ENCODE peak calls at places on chromosomes 12 and 14, in five cellular contexts. Z is foreskin fibroblast, J is fibroblast of the aortic adventitia, S is lower leg skin, Y is cardiac fibroblast. P is an unnamed sample.

GRCh38 chr14:93901813-93902212 is 25.3 kb upstream of the FAM181A start:
- DNase-seq in Z (no peak), J (no peak), Y (no peak), S (no peak), P (no peak)

GRCh38 chr14:99539503-99539902 is 58.3 kb downstream of the CCNK start:
- DNase-seq in Y (no peak), J (no peak), S (no peak), Z (no peak), P (no peak)

GRCh38 chr14:68947802-68948201 is 31.3 kb downstream of the ACTN1 start:
- DNase-seq in Y (peak), J (peak), S (peak), Z (peak), P (no peak)

GRCh38 chr12:18601962-18602361 is 135.8 kb downstream of the PLCZ1 start:
- DNase-seq in Y (no peak), S (no peak), Z (no peak), J (no peak), P (no peak)

GRCh38 chr14:34580381-34580780 is 40.9 kb upstream of the EAPP start:
- DNase-seq in Y (no peak), Z (no peak), J (no peak), S (no peak), P (no peak)

GRCh38 chr12:116236148-116236731 is 41.3 kb downstream of the MED13L start:
- DNase-seq in J (peak), Z (peak), Y (peak), S (peak), P (no peak)

GRCh38 chr12:34298971-34299801 is 276.9 kb downstream of the ALG10 start:
- DNase-seq in Y (no peak), S (no peak), Z (no peak), J (no peak), P (no peak)

GRCh38 chr14:106551265-106551664 is 1024.9 kb downstream of the TMEM121 start:
- DNase-seq in S (no peak), Y (no peak), J (no peak), Z (no peak), P (no peak)

GRCh38 chr14:48805315-48805714 is 780.9 kb downstream of the RPS29 start:
- DNase-seq in Z (no peak), J (no peak), S (no peak), Y (no peak), P (no peak)

GRCh38 chr12:12439636-12440035 is 82.8 kb downstream of the BORCS5 start:
- DNase-seq in Z (no peak), J (peak), S (no peak), Y (peak), P (no peak)

GRCh38 chr12:68641138-68641537 is 30.4 kb downstream of the RAP1B start:
- DNase-seq in Y (no peak), J (no peak), Z (no peak), S (no peak), P (no peak)

GRCh38 chr14:77023001-77023996 is 5.2 kb downstream of the IRF2BPL start:
- DNase-seq in Z (peak), J (peak), S (no peak), Y (peak), P (no peak)

GRCh38 chr12:72978999-72979398 is 706.8 kb downstream of the TRHDE start:
- DNase-seq in Z (no peak), Y (no peak), S (no peak), J (no peak), P (no peak)

GRCh38 chr12:52367876-52368275 is 595 bp upstream of the KRT85 start:
- DNase-seq in J (no peak), Y (no peak), Z (no peak), S (no peak), P (no peak)

GRCh38 chr12:20404576-20405346 is 36.4 kb downstream of the PDE3A start:
- DNase-seq in J (peak), S (no peak), Y (peak), Z (peak), P (no peak)

GRCh38 chr14:35414365-35414764 is 9.8 kb upstream of the NFKBIA start:
- DNase-seq in J (peak), S (no peak), Z (peak), Y (peak), P (no peak)

GRCh38 chr12:80190001-80190400 is 90.7 kb downstream of the OTOGL start:
- DNase-seq in Z (peak), J (no peak), Y (peak), S (no peak), P (no peak)

GRCh38 chr14:92677955-92678354 is 70.5 kb downstream of the LGMN start:
- DNase-seq in S (no peak), Y (no peak), Z (no peak), J (no peak), P (no peak)

DNA sequence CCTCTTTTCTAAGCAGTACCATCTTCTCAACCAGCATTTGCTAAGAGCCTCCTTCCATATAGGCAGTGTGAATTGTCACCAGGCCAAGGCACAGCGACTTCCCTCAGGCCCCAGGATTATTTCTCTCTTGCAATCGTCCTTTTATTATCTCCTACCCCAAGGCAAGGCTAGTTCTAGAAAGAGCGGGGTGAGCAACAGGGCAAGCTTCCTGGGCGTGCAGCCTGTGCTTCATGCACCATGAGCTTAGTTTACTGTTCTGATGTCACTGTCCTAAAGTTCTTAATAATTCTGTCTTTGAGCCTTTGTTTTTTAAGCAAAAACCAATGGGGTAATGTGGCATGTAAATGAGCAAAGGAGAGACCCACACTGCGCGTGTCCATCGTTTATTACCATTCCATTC is 27.9 kb downstream of the DUSP6 start:
- DNase-seq in Z (no peak), Y (no peak), S (no peak), J (no peak), P (no peak)
- H3K4me3 ChIP-seq in Z (no peak), Y (no peak), S (no peak), J (no peak), P (no peak)

GRCh38 chr12:65943388-65944137 is 119.3 kb downstream of the HMGA2 start:
- DNase-seq in S (no peak), Z (peak), J (peak), Y (no peak), P (peak)

GRCh38 chr12:65938807-65939206 is 114.5 kb downstream of the HMGA2 start:
- DNase-seq in Y (no peak), S (no peak), Z (no peak), J (no peak), P (no peak)

GRCh38 chr12:65940744-65941143 is 116.5 kb downstream of the HMGA2 start:
- DNase-seq in J (no peak), Z (no peak), S (no peak), Y (no peak), P (no peak)

GRCh38 chr12:65944637-65945036 is 120.4 kb downstream of the HMGA2 start:
- DNase-seq in J (no peak), S (no peak), Y (no peak), Z (no peak), P (no peak)

GRCh38 chr12:65941388-65941787 is 117.1 kb downstream of the HMGA2 start:
- DNase-seq in Y (peak), Z (peak), S (no peak), J (peak), P (peak)
- H3K4me3 ChIP-seq in Y (no peak), Z (no peak), S (no peak), J (peak), P (no peak)

DNA sequence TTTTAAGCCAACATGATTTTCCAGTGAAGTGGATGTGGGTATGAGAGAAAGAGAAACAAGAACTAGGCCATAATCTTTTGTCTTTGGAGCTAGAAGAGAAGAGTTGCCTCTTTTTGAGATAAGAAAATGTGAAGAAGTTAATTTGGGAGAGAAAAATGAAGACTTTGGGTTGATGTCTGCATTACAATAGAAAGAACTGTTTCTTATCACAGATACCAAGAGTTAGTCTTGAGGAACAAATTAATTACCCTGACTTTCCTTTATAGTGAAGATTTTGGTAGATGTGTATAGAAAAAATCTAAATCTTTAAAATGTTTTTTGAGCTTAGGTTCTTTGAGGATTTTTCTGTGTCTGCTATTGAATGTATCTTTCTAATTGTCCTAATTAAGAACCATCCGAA is 4.2 kb downstream of the A2M start:
- DNase-seq in S (no peak), Z (no peak), Y (no peak), J (no peak), P (no peak)
- H3K4me3 ChIP-seq in S (no peak), Z (no peak), Y (no peak), J (no peak), P (no peak)

GRCh38 chr12:41205070-41205715 is 17.1 kb downstream of the PDZRN4 start:
- DNase-seq in Z (no peak), J (no peak), S (no peak), Y (no peak), P (no peak)
- H3K4me3 ChIP-seq in Z (no peak), J (no peak), S (no peak), Y (no peak), P (no peak)

GRCh38 chr12:77943466-77943865 is 112.8 kb downstream of the NAV3 start:
- DNase-seq in Y (peak), J (peak), S (peak), Z (peak), P (no peak)

GRCh38 chr12:77938301-77938700 is 107.6 kb downstream of the NAV3 start:
- DNase-seq in S (no peak), Y (no peak), J (no peak), Z (peak), P (no peak)

GRCh38 chr12:77941396-77941795 is 110.7 kb downstream of the NAV3 start:
- DNase-seq in Z (peak), J (no peak), Y (peak), S (no peak), P (no peak)

GRCh38 chr12:77940011-77940423 is 109.3 kb downstream of the NAV3 start:
- DNase-seq in Z (peak), Y (peak), J (peak), S (no peak), P (peak)

GRCh38 chr12:77940566-77940965 is 109.9 kb downstream of the NAV3 start:
- DNase-seq in Y (peak), S (no peak), J (peak), Z (peak), P (no peak)
- H3K4me3 ChIP-seq in Y (peak), S (no peak), J (peak), Z (peak), P (peak)

DNA sequence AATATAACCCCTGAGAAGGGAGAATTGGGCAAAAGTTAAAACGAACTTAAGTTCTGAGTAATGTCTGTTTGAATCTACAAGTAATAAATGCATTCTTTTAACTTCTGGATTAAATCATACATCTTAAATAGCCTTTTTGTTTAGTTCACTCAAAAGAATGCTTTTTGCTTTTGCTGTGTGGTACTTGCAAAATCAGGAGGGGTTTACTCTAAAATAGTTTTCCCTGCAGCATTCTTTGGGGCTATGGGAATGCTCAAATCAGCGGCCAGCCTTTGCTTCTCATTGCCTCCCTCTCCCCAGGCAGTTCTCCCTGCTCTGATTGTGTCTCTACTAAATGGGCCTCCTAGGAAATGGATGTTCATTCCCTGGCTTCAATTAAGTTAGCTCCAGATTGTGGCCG is 4.3 kb downstream of the TULP3 start:
- DNase-seq in S (no peak), J (peak), Z (peak), Y (no peak), P (peak)
- H3K4me3 ChIP-seq in S (no peak), J (no peak), Z (no peak), Y (no peak), P (no peak)

DNA sequence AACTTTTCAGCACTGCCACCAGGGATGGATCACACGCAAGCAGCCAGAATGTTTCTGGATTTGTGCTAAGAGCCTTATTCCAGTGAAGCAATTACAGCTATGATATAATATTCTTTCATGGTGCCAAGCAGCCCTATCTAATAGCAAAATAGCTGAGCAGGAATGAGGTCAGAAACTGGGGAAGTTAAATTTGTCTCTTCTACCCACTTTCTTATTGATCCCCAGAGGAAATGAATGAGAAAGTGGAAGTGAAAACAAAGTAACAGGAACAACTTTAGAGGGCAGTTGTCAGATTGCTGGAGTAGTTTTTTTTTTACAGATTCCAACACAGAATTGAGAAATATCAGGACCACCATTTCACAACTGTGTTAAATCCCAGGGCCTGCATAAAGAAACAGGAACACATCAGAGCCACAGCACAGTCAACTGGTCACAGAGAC is 44.8 kb downstream of the GCH1 start:
- DNase-seq in Z (no peak), Y (no peak), S (peak), J (peak), P (no peak)
- H3K4me3 ChIP-seq in Z (no peak), Y (no peak), S (no peak), J (no peak), P (no peak)

P was measured in BJ.